ENCODE peak calls at places on chromosomes 5 and 9, in four cellular contexts. E is breast epithelium, O is fibroblast of villous mesenchyme, V is stomach. G is an unnamed sample.
A peak's percentile ranks its signal among the peaks of the same experiment; 100 is the strongest.

GRCh38 chr9:121447341-121447834 is 52.3 kb downstream of the GGTA1 start:
- DNase-seq in E (no peak), O (peak; percentile 57), V (no peak), G (no peak)

GRCh38 chr5:96999856-97000255 is 64.0 kb downstream of the LNPEP start:
- DNase-seq in E (no peak), O (no peak), V (no peak), G (no peak)

GRCh38 chr5:32541241-32541640 is 44.1 kb upstream of the SUB1 start:
- DNase-seq in E (no peak), O (no peak), V (no peak), G (no peak)

GRCh38 chr5:34870382-34870781 is 31.4 kb downstream of the TTC23L start:
- DNase-seq in E (no peak), O (no peak), V (no peak), G (no peak)

GRCh38 chr5:132820162-132820754 is 7.2 kb downstream of the SOWAHA start:
- DNase-seq in E (peak; percentile 91), O (peak; percentile 91), V (peak; percentile 97), G (peak; percentile 93)

GRCh38 chr5:172115541-172115982 is 72.5 kb downstream of the STK10 start:
- DNase-seq in E (no peak), O (no peak), V (no peak), G (no peak)

GRCh38 chr9:113644321-113644720 is 180.8 kb downstream of the RGS3 start:
- DNase-seq in E (no peak), O (no peak), V (no peak), G (no peak)

GRCh38 chr9:121736147-121736721 is 84.8 kb downstream of the DAB2IP start:
- DNase-seq in E (peak; percentile 75), O (peak; percentile 62), V (peak; percentile 82), G (peak; percentile 99)

GRCh38 chr5:128409401-128409800 is 128.6 kb downstream of the FBN2 start:
- DNase-seq in E (no peak), O (peak; percentile 36), V (no peak), G (no peak)

GRCh38 chr9:105114956-105115728 is 129.3 kb upstream of the SLC44A1 start:
- DNase-seq in E (no peak), O (peak; percentile 89), V (peak; percentile 42), G (no peak)

GRCh38 chr5:137201876-137202275 is 297.2 kb downstream of the SPOCK1 start:
- DNase-seq in E (no peak), O (peak; percentile 60), V (no peak), G (peak; percentile 4)

GRCh38 chr5:7995688-7996294 is 126.8 kb downstream of the MTRR start:
- DNase-seq in E (no peak), O (no peak), V (no peak), G (no peak)

GRCh38 chr9:136994180-136994884 is 2.0 kb downstream of the CLIC3 start:
- DNase-seq in E (no peak), O (no peak), V (no peak), G (no peak)

GRCh38 chr9:136996361-136997281 is at the start of gene CLIC3:
- DNase-seq in E (no peak), O (peak; percentile 47), V (peak; percentile 73), G (peak; percentile 95)

GRCh38 chr9:136995370-136995769 is 998 bp downstream of the CLIC3 start:
- DNase-seq in E (no peak), O (no peak), V (no peak), G (no peak)

GRCh38 chr9:136995772-136996308 is 528 bp downstream of the CLIC3 start:
- DNase-seq in E (no peak), O (peak; percentile 24), V (peak; percentile 61), G (no peak)

DNA sequence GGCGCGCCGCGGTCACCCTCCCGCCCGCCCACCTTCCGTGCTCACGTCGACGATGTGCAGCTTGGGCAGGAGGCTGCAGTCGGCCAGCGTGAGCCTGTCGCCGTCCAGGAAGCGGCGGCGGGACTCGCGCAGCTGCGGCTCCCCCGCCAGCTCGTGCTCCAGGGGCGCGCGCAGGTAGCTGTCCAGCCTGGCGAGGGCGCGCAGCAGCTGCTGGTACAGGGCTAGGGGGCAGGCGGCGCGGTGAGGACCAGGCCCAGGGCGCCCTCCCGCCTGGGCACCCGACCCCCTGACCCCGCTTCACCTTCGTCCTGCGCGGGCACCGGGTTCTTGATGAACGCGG is 1.5 kb downstream of the CLIC3 start:
- DNase-seq in E (no peak), O (no peak), V (no peak), G (no peak)
- H3K4me3 ChIP-seq in E (no peak overlapping the region), O (no peak overlapping the region), V (peak overlapping the region; percentile 31), G (no peak overlapping the region)

GRCh38 chr9:90853945-90854344 is 52.3 kb downstream of the SYK start:
- DNase-seq in E (no peak), O (no peak), V (no peak), G (no peak)

GRCh38 chr9:90854637-90855036 is 53.0 kb downstream of the SYK start:
- DNase-seq in E (no peak), O (no peak), V (no peak), G (no peak)

GRCh38 chr9:90857855-90858254 is 56.2 kb downstream of the SYK start:
- DNase-seq in E (no peak), O (no peak), V (no peak), G (no peak)

GRCh38 chr9:90857103-90857502 is 55.5 kb downstream of the SYK start:
- DNase-seq in E (no peak), O (no peak), V (no peak), G (no peak)

DNA sequence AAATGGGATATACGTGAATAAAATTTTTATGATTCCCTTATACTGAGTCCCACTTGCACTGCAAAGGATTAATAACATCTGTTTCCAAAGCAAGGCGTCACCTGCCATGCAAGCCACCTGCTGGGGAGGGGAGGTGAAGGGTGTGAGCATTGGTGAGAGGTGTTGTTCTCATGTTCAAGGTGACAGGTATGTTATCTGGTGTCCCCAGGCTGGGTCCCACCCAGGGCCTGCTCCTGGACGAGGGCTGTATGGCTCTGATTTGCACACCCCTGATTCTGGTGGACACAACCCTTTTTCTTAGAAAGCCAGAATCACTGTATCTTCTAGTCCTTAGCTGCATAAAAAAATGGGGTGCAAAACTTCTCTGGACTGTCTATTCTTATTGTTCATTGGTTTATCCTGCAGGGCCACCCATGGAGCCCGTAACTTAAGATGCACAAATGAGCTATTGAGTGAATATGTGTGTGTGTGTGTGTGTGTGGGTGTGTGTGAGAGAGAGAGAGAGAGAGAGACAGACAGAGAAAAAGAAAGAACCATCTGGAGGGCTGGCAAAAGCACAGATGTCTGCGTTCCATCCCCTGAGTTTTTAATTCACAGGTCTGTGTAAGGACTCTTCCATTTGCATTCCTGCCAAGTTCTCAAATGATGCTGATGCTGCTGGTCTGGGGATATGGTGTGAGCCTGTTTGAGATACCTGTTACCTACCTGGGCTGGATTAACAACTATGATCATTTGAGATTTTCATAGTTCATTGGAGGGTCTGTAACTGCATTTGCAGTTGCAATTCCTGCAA is 53.8 kb downstream of the SYK start:
- DNase-seq in E (no peak), O (no peak), V (no peak), G (no peak)
- H3K4me3 ChIP-seq in E (no peak overlapping the region), O (no peak overlapping the region), V (no peak overlapping the region), G (no peak overlapping the region)

GRCh38 chr9:34380034-34380510 is 3.4 kb upstream of the MYORG start:
- DNase-seq in E (no peak), O (no peak), V (no peak), G (peak; percentile 71)
- H3K4me3 ChIP-seq in E (peak overlapping the region; percentile 56), O (peak overlapping the region; percentile 40), V (peak overlapping the region; percentile 57), G (peak overlapping the region; percentile 54)

DNA sequence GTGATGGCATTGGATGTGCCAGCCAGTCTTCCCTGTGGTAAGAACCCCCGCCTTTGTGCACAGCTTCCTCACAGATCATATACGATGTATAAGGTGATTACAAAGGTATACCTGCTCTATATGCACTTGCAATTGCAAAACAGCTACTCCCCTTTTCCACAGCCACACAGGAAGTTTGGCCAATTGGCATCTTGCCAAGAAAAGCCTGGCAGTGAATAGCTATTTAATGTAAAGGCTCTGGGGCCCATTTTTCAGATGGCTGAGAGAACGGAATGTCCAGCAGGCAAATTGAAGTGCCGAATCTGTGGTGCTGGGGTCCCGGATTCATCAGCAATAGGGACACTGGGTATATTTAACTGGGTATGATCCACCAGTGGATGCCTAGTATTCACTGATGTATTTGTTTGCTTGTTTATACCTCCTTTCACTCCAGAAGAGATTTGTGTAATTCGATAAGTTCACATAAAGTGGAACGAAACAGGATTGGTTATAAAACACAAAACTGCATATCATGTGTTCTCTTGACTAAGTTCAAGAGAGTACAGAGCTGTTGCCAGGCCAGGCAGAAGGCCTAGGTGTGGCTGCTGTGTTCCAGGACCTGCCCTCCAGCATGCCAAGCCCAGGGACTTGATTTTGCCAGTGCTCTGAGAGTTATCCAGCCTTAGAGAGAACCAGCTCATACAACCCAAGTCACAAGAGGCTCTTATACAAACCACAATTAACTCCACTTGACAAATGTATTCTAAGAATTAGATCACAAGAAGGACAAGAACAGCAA is 27.7 kb upstream of the GABRP start:
- DNase-seq in E (no peak), O (no peak), V (peak; percentile 85), G (no peak)
- H3K4me3 ChIP-seq in E (no peak overlapping the region), O (no peak overlapping the region), V (no peak overlapping the region), G (no peak overlapping the region)

DNA sequence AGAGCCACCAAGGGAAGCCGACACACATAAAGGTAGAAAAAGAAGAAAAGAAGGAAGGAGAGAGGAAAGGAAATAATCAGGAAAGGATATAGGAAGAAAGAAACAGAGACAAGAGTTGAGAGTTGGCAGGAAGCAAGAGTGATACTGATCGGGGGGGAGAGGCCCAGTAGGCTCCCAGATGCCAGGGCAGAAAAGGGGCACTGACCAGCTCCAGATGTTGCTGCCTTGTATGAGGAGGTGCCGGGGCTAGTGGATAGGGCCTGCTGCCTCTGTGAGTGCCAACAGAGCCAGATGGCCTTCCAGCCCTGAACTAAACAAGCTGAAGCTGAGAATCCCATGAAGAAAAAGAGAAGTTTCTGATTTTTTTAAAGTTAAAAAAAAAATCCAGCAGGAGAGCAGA is 82.0 kb upstream of the TRIM32 start:
- DNase-seq in E (no peak), O (no peak), V (no peak), G (no peak)
- H3K4me3 ChIP-seq in E (no peak overlapping the region), O (no peak overlapping the region), V (no peak overlapping the region), G (no peak overlapping the region)